ENCODE peak calls at places on chromosomes 12 and 14, in four cellular contexts. K, F, T and D are unnamed samples.

GRCh38 chr12:29552324-29552927 is 54.9 kb upstream of the OVCH1 start:
- DNase-seq in K (peak), T (peak), F (peak), D (peak)

GRCh38 chr12:65876898-65877721 is 52.8 kb downstream of the HMGA2 start:
- DNase-seq in F (no peak), T (no peak), K (peak), D (peak)

GRCh38 chr12:16350682-16351081 is 3.2 kb downstream of the MGST1 start:
- DNase-seq in K (no peak), T (no peak), F (peak), D (peak)

GRCh38 chr14:73976150-73976549 is 26.0 kb downstream of the COQ6 start:
- DNase-seq in T (no peak), K (no peak), F (no peak), D (no peak)

GRCh38 chr14:105876829-105877228 is 350.4 kb downstream of the TMEM121 start:
- DNase-seq in F (no peak), T (no peak), K (peak), D (no peak)

GRCh38 chr14:23154876-23155587 is 28.4 kb downstream of the SLC7A8 start:
- DNase-seq in F (no peak), K (peak), T (peak), D (no peak)

GRCh38 chr12:47549258-47549657 is 156.6 kb downstream of the RPAP3 start:
- DNase-seq in F (no peak), K (no peak), T (peak), D (no peak)

GRCh38 chr14:90536511-90537191 is 139.8 kb downstream of the CALM1 start:
- DNase-seq in K (no peak), F (no peak), T (no peak), D (no peak)

GRCh38 chr14:67285876-67286452 is 44.7 kb downstream of the PALS1 start:
- DNase-seq in T (peak), K (no peak), F (peak), D (peak)

GRCh38 chr12:46218509-46219095 is 50.2 kb downstream of the SLC38A1 start:
- DNase-seq in F (no peak), K (no peak), T (no peak), D (no peak)

GRCh38 chr12:29253916-29254625 is 105.0 kb downstream of the FAR2 start:
- DNase-seq in T (no peak), F (no peak), K (no peak), D (no peak)

GRCh38 chr14:34324363-34324795 is 137.7 kb downstream of the SPTSSA start:
- DNase-seq in T (peak), F (peak), K (no peak), D (peak)

GRCh38 chr14:33120966-33121365 is 182.3 kb downstream of the NPAS3 start:
- DNase-seq in K (no peak), F (no peak), T (no peak), D (no peak)

GRCh38 chr12:48000878-48001321 is 3.4 kb downstream of the COL2A1 start:
- DNase-seq in K (peak), T (peak), F (peak), D (no peak)

GRCh38 chr12:126936181-126936851 is 1330.7 kb upstream of the TMEM132C start:
- DNase-seq in T (no peak), K (no peak), F (no peak), D (no peak)

DNA sequence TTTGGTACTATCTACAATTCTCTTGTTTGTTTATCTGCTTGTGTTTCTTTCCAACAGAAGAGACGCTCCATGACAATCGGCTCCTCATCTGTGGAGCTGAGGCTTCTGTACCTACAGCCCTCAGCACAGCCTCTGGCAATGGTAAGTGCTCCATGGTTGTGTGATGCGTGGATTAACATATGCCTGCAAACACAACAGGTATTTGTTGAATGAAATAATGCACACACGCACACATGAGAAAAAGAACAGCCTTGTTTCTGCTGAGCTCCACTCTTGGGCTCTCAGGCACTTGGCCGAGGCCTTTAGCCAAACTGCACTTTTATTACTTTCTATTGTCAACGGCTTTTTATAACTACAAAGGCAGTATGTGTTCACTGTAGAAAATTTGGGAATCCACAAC is 120.4 kb upstream of the TMCC3 start:
- DNase-seq in F (no peak), T (no peak), K (no peak), D (no peak)
- TF ChIP-seq HMGXB4 in F (no peak), T (no peak), K (no peak), D (no peak)

GRCh38 chr12:53057816-53058500 is 8.1 kb downstream of the TNS2 start:
- DNase-seq in K (no peak), F (no peak), T (no peak), D (no peak)
- TF ChIP-seq HMGXB4 in K (no peak), F (no peak), T (no peak), D (no peak)

GRCh38 chr14:97366400-97366799 is 569.2 kb downstream of the VRK1 start:
- DNase-seq in T (no peak), K (peak), F (no peak), D (no peak)
- TF ChIP-seq HMGXB4 in T (no peak), K (no peak), F (no peak), D (no peak)

DNA sequence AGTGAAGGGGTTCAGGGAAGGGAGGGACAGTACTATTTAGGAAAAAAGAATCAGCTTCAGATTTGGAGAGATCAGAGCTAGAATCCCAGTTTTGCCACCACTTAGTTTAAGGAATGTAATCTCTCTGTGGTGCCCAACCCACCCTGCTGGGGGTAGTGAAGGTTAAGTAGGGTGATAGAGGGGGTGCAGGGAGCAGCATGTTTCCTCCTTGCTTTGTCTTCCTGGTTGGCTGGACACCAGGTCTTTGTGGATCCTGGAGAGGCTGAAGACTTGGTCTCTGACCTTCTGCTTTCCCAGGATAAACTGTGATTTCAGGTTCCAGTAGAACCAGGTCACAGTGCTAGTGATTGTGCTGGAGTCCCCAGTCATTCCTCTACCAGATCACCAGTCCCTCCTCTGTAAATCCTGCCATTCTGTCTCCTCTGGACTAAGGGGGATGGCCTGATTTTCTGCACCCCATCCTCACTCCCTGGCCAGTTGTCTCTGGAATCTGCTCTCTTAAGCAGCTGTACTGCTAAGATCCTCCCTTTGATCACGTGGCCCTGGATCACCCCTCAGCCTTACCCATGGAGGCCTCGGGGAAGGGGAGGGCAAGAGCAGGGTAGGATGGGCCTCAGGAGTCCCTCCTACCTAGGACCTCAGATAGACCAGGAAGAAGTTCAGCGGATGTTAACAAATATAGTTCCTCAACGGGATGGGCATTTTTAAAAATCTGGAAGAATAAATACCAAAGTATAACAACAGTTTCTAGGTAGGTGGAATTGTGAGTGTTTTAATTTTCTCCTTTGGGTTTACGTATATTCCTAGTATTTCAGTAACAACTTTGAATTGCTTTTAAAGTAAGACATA is 3.1 kb downstream of the MAP3K12 start:
- DNase-seq in T (peak), K (peak), F (peak), D (peak)
- TF ChIP-seq HMGXB4 in T (no peak), K (no peak), F (no peak), D (no peak)

GRCh38 chr12:131121705-131122405 is 168.1 kb downstream of the ADGRD1 start:
- DNase-seq in T (peak), K (no peak), F (no peak), D (no peak)

GRCh38 chr12:131122631-131123030 is 168.9 kb downstream of the ADGRD1 start:
- DNase-seq in K (no peak), F (no peak), T (no peak), D (no peak)

GRCh38 chr12:131126662-131127173 is 173.0 kb downstream of the ADGRD1 start:
- DNase-seq in T (no peak), K (no peak), F (no peak), D (no peak)

GRCh38 chr12:131124487-131125280 is 171.0 kb downstream of the ADGRD1 start:
- DNase-seq in F (no peak), T (no peak), K (no peak), D (no peak)

GRCh38 chr12:131123817-131124216 is 170.1 kb downstream of the ADGRD1 start:
- DNase-seq in T (no peak), K (no peak), F (no peak), D (no peak)
- TF ChIP-seq HMGXB4 in T (no peak), K (no peak), F (no peak), D (no peak)